ENCODE peak calls at places on chromosomes 16 and 17, in six cellular contexts. One of them, this sample, is unnamed.

GRCh38 chr17:79930786-79931516 is 91.7 kb upstream of the CBX4 start:
- DNase-seq in Caco-2: no peak
- DNase-seq in breast epithelium: no peak
- DNase-seq in kidney epithelial cell: no peak
- DNase-seq in H7: peak; percentile 84
- DNase-seq in stimulated activated CD8-positive, alpha-beta memory T cell treated with anti-CD3 and anti-CD28 coated beads, Interleukin-4, amount 100 ng/mL, for 4 hours: no peak
- DNase-seq in this sample: peak; percentile 46

GRCh38 chr16:88548131-88548874 is 21.9 kb upstream of the ZC3H18 start:
- DNase-seq in Caco-2: no peak
- DNase-seq in breast epithelium: no peak
- DNase-seq in kidney epithelial cell: no peak
- DNase-seq in H7: peak; percentile 57
- DNase-seq in stimulated activated CD8-positive, alpha-beta memory T cell treated with anti-CD3 and anti-CD28 coated beads, Interleukin-4, amount 100 ng/mL, for 4 hours: no peak
- DNase-seq in this sample: no peak

GRCh38 chr17:9959377-9959981 is 54.4 kb upstream of the RCVRN start:
- DNase-seq in Caco-2: no peak
- DNase-seq in breast epithelium: no peak
- DNase-seq in kidney epithelial cell: no peak
- DNase-seq in H7: peak; percentile 92
- DNase-seq in stimulated activated CD8-positive, alpha-beta memory T cell treated with anti-CD3 and anti-CD28 coated beads, Interleukin-4, amount 100 ng/mL, for 4 hours: no peak
- DNase-seq in this sample: peak; percentile 87

GRCh38 chr17:16938496-16939270 is 33.2 kb downstream of the TNFRSF13B start:
- DNase-seq in Caco-2: peak; percentile 21
- DNase-seq in breast epithelium: no peak
- DNase-seq in kidney epithelial cell: no peak
- DNase-seq in H7: no peak
- DNase-seq in stimulated activated CD8-positive, alpha-beta memory T cell treated with anti-CD3 and anti-CD28 coated beads, Interleukin-4, amount 100 ng/mL, for 4 hours: no peak
- DNase-seq in this sample: no peak

GRCh38 chr16:69095179-69095578 is 10.3 kb upstream of the HAS3 start:
- DNase-seq in Caco-2: no peak
- DNase-seq in breast epithelium: no peak
- DNase-seq in kidney epithelial cell: no peak
- DNase-seq in H7: no peak
- DNase-seq in stimulated activated CD8-positive, alpha-beta memory T cell treated with anti-CD3 and anti-CD28 coated beads, Interleukin-4, amount 100 ng/mL, for 4 hours: no peak
- DNase-seq in this sample: no peak

GRCh38 chr16:85137323-85138072 is 25.2 kb upstream of the CIBAR2 start:
- DNase-seq in Caco-2: peak; percentile 81
- DNase-seq in breast epithelium: peak; percentile 89
- DNase-seq in kidney epithelial cell: no peak
- DNase-seq in H7: no peak
- DNase-seq in stimulated activated CD8-positive, alpha-beta memory T cell treated with anti-CD3 and anti-CD28 coated beads, Interleukin-4, amount 100 ng/mL, for 4 hours: no peak
- DNase-seq in this sample: peak; percentile 25

GRCh38 chr17:50187741-50188520 is 13.5 kb downstream of the COL1A1 start:
- DNase-seq in Caco-2: no peak
- DNase-seq in breast epithelium: no peak
- DNase-seq in kidney epithelial cell: no peak
- DNase-seq in H7: no peak
- DNase-seq in stimulated activated CD8-positive, alpha-beta memory T cell treated with anti-CD3 and anti-CD28 coated beads, Interleukin-4, amount 100 ng/mL, for 4 hours: no peak
- DNase-seq in this sample: no peak

GRCh38 chr16:80122155-80122554 is 418.6 kb upstream of the DYNLRB2 start:
- DNase-seq in Caco-2: no peak
- DNase-seq in breast epithelium: no peak
- DNase-seq in kidney epithelial cell: no peak
- DNase-seq in H7: no peak
- DNase-seq in stimulated activated CD8-positive, alpha-beta memory T cell treated with anti-CD3 and anti-CD28 coated beads, Interleukin-4, amount 100 ng/mL, for 4 hours: no peak
- DNase-seq in this sample: no peak

GRCh38 chr17:20187049-20187448 is 177.9 kb downstream of the SPECC1 start:
- DNase-seq in Caco-2: no peak
- DNase-seq in breast epithelium: no peak
- DNase-seq in kidney epithelial cell: no peak
- DNase-seq in H7: no peak
- DNase-seq in stimulated activated CD8-positive, alpha-beta memory T cell treated with anti-CD3 and anti-CD28 coated beads, Interleukin-4, amount 100 ng/mL, for 4 hours: no peak
- DNase-seq in this sample: no peak

GRCh38 chr17:4914009-4914408 is 11.1 kb upstream of the CHRNE start:
- DNase-seq in Caco-2: no peak
- DNase-seq in breast epithelium: no peak
- DNase-seq in kidney epithelial cell: no peak
- DNase-seq in H7: peak; percentile 9
- DNase-seq in stimulated activated CD8-positive, alpha-beta memory T cell treated with anti-CD3 and anti-CD28 coated beads, Interleukin-4, amount 100 ng/mL, for 4 hours: no peak
- DNase-seq in this sample: no peak

GRCh38 chr17:49290690-49291326 is 60.2 kb upstream of the PHOSPHO1 start:
- DNase-seq in Caco-2: no peak
- DNase-seq in breast epithelium: no peak
- DNase-seq in kidney epithelial cell: no peak
- DNase-seq in H7: peak; percentile 50
- DNase-seq in stimulated activated CD8-positive, alpha-beta memory T cell treated with anti-CD3 and anti-CD28 coated beads, Interleukin-4, amount 100 ng/mL, for 4 hours: no peak
- DNase-seq in this sample: peak; percentile 34

GRCh38 chr16:89096768-89097527 is 3.3 kb downstream of the ACSF3 start:
- DNase-seq in Caco-2: no peak
- DNase-seq in breast epithelium: no peak
- DNase-seq in kidney epithelial cell: no peak
- DNase-seq in H7: no peak
- DNase-seq in stimulated activated CD8-positive, alpha-beta memory T cell treated with anti-CD3 and anti-CD28 coated beads, Interleukin-4, amount 100 ng/mL, for 4 hours: no peak
- DNase-seq in this sample: no peak

GRCh38 chr17:74742153-74742515 is 5.1 kb downstream of the RAB37 start:
- DNase-seq in Caco-2: no peak
- DNase-seq in breast epithelium: no peak
- DNase-seq in kidney epithelial cell: no peak
- DNase-seq in H7: peak; percentile 36
- DNase-seq in stimulated activated CD8-positive, alpha-beta memory T cell treated with anti-CD3 and anti-CD28 coated beads, Interleukin-4, amount 100 ng/mL, for 4 hours: no peak
- DNase-seq in this sample: no peak

GRCh38 chr17:75400326-75400939 is 5.0 kb downstream of the GRB2 start:
- DNase-seq in Caco-2: no peak
- DNase-seq in breast epithelium: no peak
- DNase-seq in kidney epithelial cell: no peak
- DNase-seq in H7: no peak
- DNase-seq in stimulated activated CD8-positive, alpha-beta memory T cell treated with anti-CD3 and anti-CD28 coated beads, Interleukin-4, amount 100 ng/mL, for 4 hours: no peak
- DNase-seq in this sample: no peak

GRCh38 chr16:84925773-84926372 is 85.5 kb downstream of the ZDHHC7 start:
- DNase-seq in Caco-2: no peak
- DNase-seq in breast epithelium: no peak
- DNase-seq in kidney epithelial cell: no peak
- DNase-seq in H7: no peak
- DNase-seq in stimulated activated CD8-positive, alpha-beta memory T cell treated with anti-CD3 and anti-CD28 coated beads, Interleukin-4, amount 100 ng/mL, for 4 hours: no peak
- DNase-seq in this sample: no peak

GRCh38 chr16:19085679-19086200 is 18.3 kb downstream of the COQ7 start:
- DNase-seq in Caco-2: no peak
- DNase-seq in breast epithelium: no peak
- DNase-seq in kidney epithelial cell: no peak
- DNase-seq in H7: no peak
- DNase-seq in stimulated activated CD8-positive, alpha-beta memory T cell treated with anti-CD3 and anti-CD28 coated beads, Interleukin-4, amount 100 ng/mL, for 4 hours: no peak
- DNase-seq in this sample: no peak

GRCh38 chr16:66935319-66936011 is at the start of gene CES2:
- DNase-seq in Caco-2: no peak
- DNase-seq in breast epithelium: peak; percentile 75
- DNase-seq in kidney epithelial cell: no peak
- DNase-seq in H7: peak; percentile 68
- DNase-seq in stimulated activated CD8-positive, alpha-beta memory T cell treated with anti-CD3 and anti-CD28 coated beads, Interleukin-4, amount 100 ng/mL, for 4 hours: no peak
- DNase-seq in this sample: no peak

GRCh38 chr16:30354423-30355143 is 525 bp downstream of the CD2BP2 start:
- DNase-seq in Caco-2: no peak
- DNase-seq in breast epithelium: no peak
- DNase-seq in kidney epithelial cell: no peak
- DNase-seq in H7: peak; percentile 86
- DNase-seq in stimulated activated CD8-positive, alpha-beta memory T cell treated with anti-CD3 and anti-CD28 coated beads, Interleukin-4, amount 100 ng/mL, for 4 hours: no peak
- DNase-seq in this sample: peak; percentile 75

GRCh38 chr17:43634681-43635125 is 27.0 kb downstream of the MEOX1 start:
- DNase-seq in Caco-2: no peak
- DNase-seq in breast epithelium: peak; percentile 47
- DNase-seq in kidney epithelial cell: no peak
- DNase-seq in H7: no peak
- DNase-seq in stimulated activated CD8-positive, alpha-beta memory T cell treated with anti-CD3 and anti-CD28 coated beads, Interleukin-4, amount 100 ng/mL, for 4 hours: no peak
- DNase-seq in this sample: no peak

GRCh38 chr16:67241008-67241900 is 6.0 kb downstream of the FHOD1 start:
- DNase-seq in Caco-2: peak; percentile 78
- DNase-seq in breast epithelium: peak; percentile 87
- DNase-seq in kidney epithelial cell: peak; percentile 70
- DNase-seq in H7: peak; percentile 74
- DNase-seq in stimulated activated CD8-positive, alpha-beta memory T cell treated with anti-CD3 and anti-CD28 coated beads, Interleukin-4, amount 100 ng/mL, for 4 hours: no peak
- DNase-seq in this sample: no peak

GRCh38 chr16:84045818-84046470 is 3.3 kb upstream of the SLC38A8 start:
- DNase-seq in Caco-2: no peak
- DNase-seq in breast epithelium: no peak
- DNase-seq in kidney epithelial cell: no peak
- DNase-seq in H7: no peak
- DNase-seq in stimulated activated CD8-positive, alpha-beta memory T cell treated with anti-CD3 and anti-CD28 coated beads, Interleukin-4, amount 100 ng/mL, for 4 hours: no peak
- DNase-seq in this sample: no peak

GRCh38 chr16:9134306-9134705 is 42.9 kb downstream of the HAPSTR1 start:
- DNase-seq in Caco-2: no peak
- DNase-seq in breast epithelium: no peak
- DNase-seq in kidney epithelial cell: no peak
- DNase-seq in H7: no peak
- DNase-seq in stimulated activated CD8-positive, alpha-beta memory T cell treated with anti-CD3 and anti-CD28 coated beads, Interleukin-4, amount 100 ng/mL, for 4 hours: no peak
- DNase-seq in this sample: no peak

GRCh38 chr16:30896890-30897730 is 696 bp downstream of the CTF1 start:
- DNase-seq in Caco-2: peak; percentile 58
- DNase-seq in breast epithelium: peak; percentile 90
- DNase-seq in kidney epithelial cell: peak; percentile 59
- DNase-seq in H7: peak; percentile 95
- DNase-seq in stimulated activated CD8-positive, alpha-beta memory T cell treated with anti-CD3 and anti-CD28 coated beads, Interleukin-4, amount 100 ng/mL, for 4 hours: peak; percentile 51
- DNase-seq in this sample: peak; percentile 98

GRCh38 chr17:16352838-16353701 is at the start of gene CENPV:
- DNase-seq in Caco-2: peak; percentile 74
- DNase-seq in breast epithelium: no peak
- DNase-seq in kidney epithelial cell: no peak
- DNase-seq in H7: peak; percentile 98
- DNase-seq in stimulated activated CD8-positive, alpha-beta memory T cell treated with anti-CD3 and anti-CD28 coated beads, Interleukin-4, amount 100 ng/mL, for 4 hours: peak; percentile 37
- DNase-seq in this sample: peak; percentile 89

GRCh38 chr17:29746669-29747068 is 124.0 kb upstream of the CORO6 start:
- DNase-seq in Caco-2: no peak
- DNase-seq in breast epithelium: no peak
- DNase-seq in kidney epithelial cell: no peak
- DNase-seq in H7: no peak
- DNase-seq in stimulated activated CD8-positive, alpha-beta memory T cell treated with anti-CD3 and anti-CD28 coated beads, Interleukin-4, amount 100 ng/mL, for 4 hours: no peak
- DNase-seq in this sample: no peak

GRCh38 chr17:14791221-14791620 is 473.9 kb downstream of the PMP22 start:
- DNase-seq in Caco-2: no peak
- DNase-seq in breast epithelium: no peak
- DNase-seq in kidney epithelial cell: no peak
- DNase-seq in H7: no peak
- DNase-seq in stimulated activated CD8-positive, alpha-beta memory T cell treated with anti-CD3 and anti-CD28 coated beads, Interleukin-4, amount 100 ng/mL, for 4 hours: no peak
- DNase-seq in this sample: no peak

GRCh38 chr17:4230142-4230541 is 33.6 kb downstream of the ANKFY1 start:
- DNase-seq in Caco-2: no peak
- DNase-seq in breast epithelium: peak; percentile 82
- DNase-seq in kidney epithelial cell: peak; percentile 82
- DNase-seq in H7: no peak
- DNase-seq in stimulated activated CD8-positive, alpha-beta memory T cell treated with anti-CD3 and anti-CD28 coated beads, Interleukin-4, amount 100 ng/mL, for 4 hours: no peak
- DNase-seq in this sample: no peak

GRCh38 chr16:81551141-81551808 is 106.7 kb downstream of the CMIP start:
- DNase-seq in Caco-2: no peak
- DNase-seq in breast epithelium: no peak
- DNase-seq in kidney epithelial cell: no peak
- DNase-seq in H7: peak; percentile 46
- DNase-seq in stimulated activated CD8-positive, alpha-beta memory T cell treated with anti-CD3 and anti-CD28 coated beads, Interleukin-4, amount 100 ng/mL, for 4 hours: no peak
- DNase-seq in this sample: no peak

GRCh38 chr17:59746849-59747445 is 39.5 kb downstream of the VMP1 start:
- DNase-seq in Caco-2: no peak
- DNase-seq in breast epithelium: no peak
- DNase-seq in kidney epithelial cell: no peak
- DNase-seq in H7: peak; percentile 24
- DNase-seq in stimulated activated CD8-positive, alpha-beta memory T cell treated with anti-CD3 and anti-CD28 coated beads, Interleukin-4, amount 100 ng/mL, for 4 hours: no peak
- DNase-seq in this sample: peak; percentile 24

GRCh38 chr16:50065241-50065623 is 538 bp upstream of the HEATR3 start:
- DNase-seq in Caco-2: no peak
- DNase-seq in breast epithelium: no peak
- DNase-seq in kidney epithelial cell: no peak
- DNase-seq in H7: no peak
- DNase-seq in stimulated activated CD8-positive, alpha-beta memory T cell treated with anti-CD3 and anti-CD28 coated beads, Interleukin-4, amount 100 ng/mL, for 4 hours: no peak
- DNase-seq in this sample: no peak

GRCh38 chr17:58250344-58251011 is 12.1 kb downstream of the LPO start:
- DNase-seq in Caco-2: no peak
- DNase-seq in breast epithelium: no peak
- DNase-seq in kidney epithelial cell: no peak
- DNase-seq in H7: no peak
- DNase-seq in stimulated activated CD8-positive, alpha-beta memory T cell treated with anti-CD3 and anti-CD28 coated beads, Interleukin-4, amount 100 ng/mL, for 4 hours: no peak
- DNase-seq in this sample: no peak

GRCh38 chr17:1078062-1078711 is 81.3 kb downstream of the TIMM22 start:
- DNase-seq in Caco-2: no peak
- DNase-seq in breast epithelium: no peak
- DNase-seq in kidney epithelial cell: no peak
- DNase-seq in H7: peak; percentile 79
- DNase-seq in stimulated activated CD8-positive, alpha-beta memory T cell treated with anti-CD3 and anti-CD28 coated beads, Interleukin-4, amount 100 ng/mL, for 4 hours: no peak
- DNase-seq in this sample: no peak

GRCh38 chr17:12070561-12070960 is 49.9 kb downstream of the MAP2K4 start:
- DNase-seq in Caco-2: no peak
- DNase-seq in breast epithelium: no peak
- DNase-seq in kidney epithelial cell: no peak
- DNase-seq in H7: no peak
- DNase-seq in stimulated activated CD8-positive, alpha-beta memory T cell treated with anti-CD3 and anti-CD28 coated beads, Interleukin-4, amount 100 ng/mL, for 4 hours: no peak
- DNase-seq in this sample: no peak

This sample was measured in neural progenitor cell.